ENCODE peak calls at places on chromosomes 7 and 10, in ten cellular contexts. R, Z, M, A, F, X, V, S, J and I are unnamed samples.

GRCh38 chr10:43211431-43212042 is 55.3 kb downstream of the RASGEF1A start:
- DNase-seq in Z (no peak), R (no peak), J (no peak), X (no peak), A (peak; percentile 35), M (no peak), F (no peak), V (no peak), S (no peak), I (no peak)

GRCh38 chr10:24727811-24728210 is 4.1 kb upstream of the ARHGAP21 start:
- DNase-seq in J (no peak), Z (no peak), V (no peak), F (no peak), R (no peak), A (no peak), S (no peak), M (no peak), X (no peak), I (no peak)

GRCh38 chr7:130941322-130942210 is 207.6 kb upstream of the KLF14 start:
- DNase-seq in S (no peak), J (peak; percentile 84), X (no peak), R (peak; percentile 56), M (no peak), A (peak; percentile 78), V (no peak), Z (no peak), F (peak; percentile 71), I (no peak)

GRCh38 chr7:108973075-108973474 is 403.4 kb downstream of the DNAJB9 start:
- DNase-seq in R (no peak), A (no peak), S (no peak), J (no peak), V (no peak), Z (peak; percentile 1), X (no peak), F (no peak), M (no peak), I (no peak)

GRCh38 chr7:39606352-39606751 is 17.0 kb upstream of the RALA start:
- DNase-seq in A (no peak), S (no peak), J (no peak), F (no peak), V (no peak), R (peak; percentile 61), Z (no peak), X (no peak), M (no peak), I (no peak)

GRCh38 chr7:6831018-6831725 is 5.1 kb upstream of the CCZ1B start:
- DNase-seq in S (no peak), A (no peak), V (no peak), R (no peak), M (no peak), J (no peak), F (no peak), Z (no peak), X (no peak), I (no peak)

GRCh38 chr7:92742186-92742585 is 94.2 kb downstream of the CDK6 start:
- DNase-seq in X (no peak), S (no peak), Z (no peak), A (no peak), V (no peak), M (no peak), F (no peak), J (no peak), R (no peak), I (no peak)

GRCh38 chr7:130277763-130278643 is 11.3 kb downstream of the CPA2 start:
- DNase-seq in R (peak; percentile 79), Z (peak; percentile 35), J (peak; percentile 69), F (peak; percentile 78), M (peak; percentile 35), V (no peak), S (peak; percentile 52), A (no peak), X (peak; percentile 55), I (peak; percentile 84)

GRCh38 chr7:21886396-21886795 is 59.3 kb downstream of the CDCA7L start:
- DNase-seq in M (no peak), F (no peak), S (no peak), X (peak; percentile 16), R (no peak), A (no peak), J (no peak), V (no peak), Z (no peak), I (no peak)

GRCh38 chr7:218316-218715 is 25.9 kb downstream of the FAM20C start:
- DNase-seq in S (no peak), M (no peak), V (no peak), A (no peak), R (no peak), J (no peak), Z (no peak), F (no peak), X (no peak), I (no peak)

GRCh38 chr7:66050990-66051424 is 24.6 kb upstream of the ASL start:
- DNase-seq in R (peak; percentile 98), S (no peak), F (peak; percentile 40), M (peak; percentile 89), X (no peak), Z (no peak), A (no peak), V (no peak), J (peak; percentile 94), I (peak; percentile 99)

GRCh38 chr7:129388353-129389098 is 45.7 kb upstream of the STRIP2 start:
- DNase-seq in V (no peak), Z (no peak), S (no peak), R (no peak), X (no peak), A (no peak), J (no peak), F (no peak), M (no peak), I (no peak)

GRCh38 chr10:43120948-43121290 is 17.3 kb upstream of the CSGALNACT2 start:
- DNase-seq in R (no peak), M (no peak), X (no peak), Z (peak; percentile 94), A (peak; percentile 47), V (peak; percentile 73), F (no peak), J (peak; percentile 8), S (no peak), I (no peak)

GRCh38 chr7:42226354-42226941 is 10.6 kb downstream of the GLI3 start:
- DNase-seq in Z (no peak), S (no peak), A (no peak), F (no peak), V (no peak), M (no peak), R (no peak), J (no peak), X (no peak), I (no peak)

GRCh38 chr10:60208676-60209269 is 180.9 kb downstream of the ANK3 start:
- DNase-seq in F (no peak), Z (peak; percentile 31), S (no peak), J (peak; percentile 49), X (no peak), R (peak; percentile 65), A (no peak), M (peak; percentile 38), V (no peak), I (peak; percentile 66)

GRCh38 chr7:76513817-76514799 is 3.8 kb downstream of the UPK3B start:
- DNase-seq in M (no peak), X (no peak), V (no peak), F (peak; percentile 59), A (peak; percentile 76), Z (no peak), R (no peak), J (no peak), S (no peak), I (no peak)

GRCh38 chr10:104300002-104300735 is 31.2 kb downstream of the GSTO2 start:
- DNase-seq in S (no peak), J (peak; percentile 100), R (peak; percentile 100), V (no peak), M (peak; percentile 97), X (no peak), F (no peak), Z (no peak), A (no peak), I (peak; percentile 97)

GRCh38 chr7:80054356-80054755 is 80.3 kb upstream of the GNAI1 start:
- DNase-seq in X (no peak), S (no peak), Z (no peak), M (no peak), F (no peak), J (peak; percentile 92), A (no peak), V (no peak), R (peak; percentile 84), I (peak; percentile 63)

GRCh38 chr7:101918426-101918825 is 101.0 kb downstream of the CUX1 start:
- DNase-seq in A (peak; percentile 42), Z (no peak), V (no peak), X (no peak), J (no peak), S (peak; percentile 29), M (no peak), R (no peak), F (no peak), I (no peak)

GRCh38 chr7:98418636-98419315 is 17.9 kb upstream of the BAIAP2L1 start:
- DNase-seq in F (no peak), A (no peak), R (peak; percentile 94), S (no peak), Z (no peak), M (peak; percentile 97), V (no peak), J (peak; percentile 98), X (no peak), I (peak; percentile 97)

GRCh38 chr7:17773289-17773626 is 167.0 kb downstream of the SNX13 start:
- DNase-seq in M (peak; percentile 87), A (no peak), F (no peak), Z (no peak), R (peak; percentile 89), X (no peak), S (no peak), V (peak; percentile 83), J (peak; percentile 93), I (peak; percentile 85)

GRCh38 chr10:122149138-122149606 is 121.9 kb upstream of the BTBD16 start:
- DNase-seq in V (no peak), M (no peak), A (no peak), R (no peak), F (no peak), Z (no peak), J (peak; percentile 33), S (peak; percentile 90), X (no peak), I (no peak)

GRCh38 chr7:55148992-55149391 is 130.2 kb downstream of the EGFR start:
- DNase-seq in M (no peak), Z (no peak), R (no peak), F (no peak), V (no peak), J (peak; percentile 32), A (no peak), X (no peak), S (no peak), I (peak; percentile 8)

GRCh38 chr10:113459672-113460280 is 93.1 kb upstream of the HABP2 start:
- DNase-seq in Z (no peak), J (no peak), M (no peak), S (no peak), X (no peak), R (no peak), V (no peak), A (no peak), F (no peak), I (no peak)

GRCh38 chr7:6272481-6273323 is at the start of gene CYTH3:
- DNase-seq in S (peak; percentile 88), R (peak; percentile 67), A (peak; percentile 93), Z (peak; percentile 87), M (peak; percentile 44), J (peak; percentile 71), F (peak; percentile 88), V (peak; percentile 53), X (peak; percentile 89), I (peak; percentile 94)

GRCh38 chr10:43221419-43222293 is 45.2 kb downstream of the RASGEF1A start:
- DNase-seq in J (no peak), Z (no peak), R (no peak), V (no peak), A (peak; percentile 63), M (no peak), S (peak; percentile 27), X (peak; percentile 49), F (peak; percentile 55), I (no peak)

GRCh38 chr10:62811159-62811875 is 4.8 kb downstream of the EGR2 start:
- DNase-seq in F (no peak), M (no peak), X (no peak), V (no peak), S (no peak), Z (no peak), J (no peak), R (no peak), A (no peak), I (no peak)

GRCh38 chr7:16046045-16046444 is 359.6 kb upstream of the MEOX2 start:
- DNase-seq in R (peak; percentile 15), M (peak; percentile 37), V (no peak), Z (no peak), A (no peak), J (peak; percentile 61), F (no peak), X (no peak), S (no peak), I (peak; percentile 64)